ENCODE peak calls at places on chromosome 17, in five cellular contexts. K is dorsolateral prefrontal cortex, M is mucosa of descending colon, B is heart left ventricle, G is AG04449. Z is an unnamed sample.

GRCh38 chr17:46865100-46865499 is 13.7 kb downstream of the WNT9B start:
- DNase-seq in B (no peak), M (no peak), K (no peak), G (peak; percentile 56), Z (peak; percentile 4)

GRCh38 chr17:10243905-10244844 is 45.8 kb upstream of the GAS7 start:
- DNase-seq in M (no peak), K (no peak), G (no peak), B (no peak), Z (peak; percentile 63)

GRCh38 chr17:30921544-30922196 is at the start of gene ADAP2:
- DNase-seq in G (no peak), M (peak; percentile 83), K (no peak), B (peak; percentile 87), Z (no peak)

GRCh38 chr17:59505610-59506276 is 59.7 kb upstream of the DHX40 start:
- DNase-seq in K (no peak), B (no peak), M (no peak), G (no peak), Z (no peak)

GRCh38 chr17:56305017-56305416 is 151.7 kb downstream of the ANKFN1 start:
- DNase-seq in G (no peak), B (no peak), K (no peak), M (no peak), Z (no peak)

GRCh38 chr17:64155751-64156544 is 26.0 kb upstream of the ERN1 start:
- DNase-seq in B (peak; percentile 72), G (no peak), K (peak; percentile 51), M (no peak), Z (no peak)

GRCh38 chr17:50956750-50957523 is 90.8 kb upstream of the TOB1 start:
- DNase-seq in B (peak; percentile 83), G (no peak), M (peak; percentile 72), K (no peak), Z (no peak)

GRCh38 chr17:57090560-57091185 is 5.6 kb downstream of the AKAP1 start:
- DNase-seq in M (no peak), B (no peak), K (no peak), G (no peak), Z (no peak)

DNA sequence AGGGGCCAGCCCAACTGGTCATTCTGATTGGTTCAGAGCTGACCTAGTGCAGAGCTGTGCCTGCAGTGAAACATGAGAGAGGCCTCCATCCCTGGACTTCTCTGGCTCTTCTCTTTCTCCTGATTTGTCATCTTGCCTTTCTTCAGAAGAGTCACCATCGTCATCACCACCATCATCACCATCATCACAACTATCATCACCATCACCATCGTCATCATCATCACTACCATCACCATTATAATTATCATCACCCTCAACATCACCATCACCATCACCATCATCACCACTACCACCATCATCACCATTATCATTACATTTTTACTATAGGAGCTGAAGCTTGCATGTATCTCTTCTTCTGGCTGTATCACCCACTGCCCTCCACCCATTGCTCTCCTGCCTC is 94.5 kb upstream of the FAM20A start:
- DNase-seq in B (no peak), G (no peak), K (no peak), M (no peak), Z (no peak)
- H3K4me3 ChIP-seq in B (no peak overlapping the region), G (no peak overlapping the region), K (no peak overlapping the region), M (no peak overlapping the region), Z (no peak overlapping the region)

GRCh38 chr17:58200024-58200633 is 7.6 kb downstream of the EPX start:
- DNase-seq in G (no peak), B (peak; percentile 67), M (peak; percentile 52), K (no peak), Z (no peak)
- TF ChIP-seq CTCF in G (peak; percentile 71), B (peak; percentile 16), M (peak; percentile 13), K (peak; percentile 25), Z (peak; percentile 72)

GRCh38 chr17:751269-752001 is 629 bp downstream of the GEMIN4 start:
- DNase-seq in M (peak; percentile 60), G (no peak), B (no peak), K (no peak), Z (no peak)

GRCh38 chr17:750431-751037 is 1.5 kb downstream of the GEMIN4 start:
- DNase-seq in M (no peak), K (no peak), B (no peak), G (no peak), Z (no peak)

GRCh38 chr17:753407-753806 is 1.3 kb upstream of the GEMIN4 start:
- DNase-seq in G (no peak), K (no peak), B (no peak), M (no peak), Z (no peak)

GRCh38 chr17:752620-753219 is 656 bp upstream of the GEMIN4 start:
- DNase-seq in M (peak; percentile 68), K (no peak), B (peak; percentile 79), G (no peak), Z (no peak)

DNA sequence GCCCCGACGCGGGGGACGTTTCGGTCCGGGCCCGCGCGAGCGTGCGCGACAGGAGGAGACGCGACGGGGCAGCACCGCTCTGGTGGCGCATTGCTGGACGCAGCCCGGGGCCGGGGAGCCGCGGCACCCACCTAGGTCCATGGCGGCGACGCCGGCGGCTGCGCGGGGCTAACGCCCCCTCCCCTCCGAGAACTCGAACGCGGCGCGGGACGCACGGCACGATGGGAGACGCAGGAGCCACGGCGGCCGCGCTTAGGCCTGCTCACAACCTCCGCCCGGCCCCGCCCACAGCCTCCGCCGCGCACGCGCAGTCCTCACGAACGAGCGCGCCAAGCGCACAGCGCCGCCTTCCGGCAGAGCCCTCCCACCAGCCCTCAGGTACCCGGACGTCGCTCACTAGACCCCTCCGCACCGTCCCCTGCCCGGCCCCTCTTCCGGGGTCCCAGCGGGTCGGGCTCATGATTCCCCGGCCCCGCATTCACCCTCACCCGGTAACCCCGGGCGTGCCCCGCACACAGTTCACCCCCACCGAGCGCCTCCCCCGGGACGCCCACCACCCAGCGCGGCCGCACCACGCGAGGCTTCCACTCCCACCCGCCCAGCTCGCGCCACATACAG is at the start of gene GEMIN4:
- DNase-seq in G (no peak), K (peak; percentile 89), B (peak; percentile 97), M (peak; percentile 99), Z (peak; percentile 71)
- H3K4me3 ChIP-seq in G (peak within 1 kb of the TSS; percentile 72), K (peak within 1 kb of the TSS; percentile 97), B (peak within 1 kb of the TSS; percentile 91), M (peak within 1 kb of the TSS; percentile 75), Z (peak within 1 kb of the TSS; percentile 78)

GRCh38 chr17:49498037-49498615 is 3.0 kb downstream of the NGFR start:
- DNase-seq in K (no peak), M (no peak), B (no peak), G (no peak), Z (no peak)
- TF ChIP-seq CTCF in K (no peak), M (no peak), B (no peak), G (no peak), Z (no peak)

DNA sequence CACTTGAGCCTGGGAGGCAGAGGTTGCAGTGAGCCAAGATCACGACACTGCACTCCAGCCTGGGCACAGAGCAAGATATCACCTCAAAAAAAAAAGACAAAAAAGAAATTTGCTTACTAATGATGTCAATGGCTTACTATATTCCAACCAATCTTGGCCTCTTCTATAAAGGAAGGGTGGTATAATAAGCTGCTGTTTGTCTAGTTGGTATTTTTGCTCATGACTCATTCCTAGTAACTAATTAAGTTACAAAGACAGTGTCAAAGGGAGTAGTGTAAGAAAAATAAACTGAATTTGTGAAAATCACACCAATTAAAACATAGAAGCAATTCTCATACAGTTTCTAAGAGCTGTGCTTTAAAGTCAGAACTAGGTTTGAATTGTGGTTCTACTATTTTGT is 82.5 kb downstream of the NLK start:
- DNase-seq in G (no peak), B (no peak), K (no peak), M (no peak), Z (no peak)
- H3K4me3 ChIP-seq in G (no peak overlapping the region), B (no peak overlapping the region), K (no peak overlapping the region), M (no peak overlapping the region), Z (no peak overlapping the region)

GRCh38 chr17:78314683-78315354 is 45.1 kb downstream of the SOCS3 start:
- DNase-seq in B (no peak), G (no peak), K (no peak), M (peak; percentile 55), Z (no peak)
- TF ChIP-seq CTCF in B (no peak), G (no peak), K (no peak), M (no peak), Z (peak; percentile 6)

Z was measured in HFF-Myc.